ENCODE peak calls at places on chromosomes 3 and 15, in five cellular contexts. X is A549, I is GM23338, F is HCT116, Z is K562. V is an unnamed sample.
A peak's percentile ranks its signal among the peaks of the same experiment; 100 is the strongest.

GRCh38 chr3:30639937-30640336 is 33.5 kb downstream of the TGFBR2 start:
- DNase-seq in I (no peak), Z (no peak), F (no peak), X (no peak), V (no peak)

GRCh38 chr3:176919836-176920760 is 277.2 kb downstream of the TBL1XR1 start:
- DNase-seq in I (no peak), Z (peak; percentile 5), F (no peak), X (peak; percentile 7), V (no peak)

GRCh38 chr3:43892061-43892460 is 201.3 kb downstream of the ABHD5 start:
- DNase-seq in F (no peak), I (no peak), Z (no peak), X (no peak), V (no peak)

GRCh38 chr3:196966526-196967401 is 1.9 kb downstream of the PIGZ start:
- DNase-seq in X (no peak), I (peak; percentile 70), Z (no peak), F (no peak), V (no peak)

GRCh38 chr3:121654493-121655385 is 6.0 kb downstream of the HCLS1 start:
- DNase-seq in X (no peak), F (no peak), I (no peak), Z (no peak), V (no peak)

GRCh38 chr15:69576948-69577351 is 124.3 kb downstream of the RPLP1 start:
- DNase-seq in F (no peak), I (no peak), Z (no peak), X (no peak), V (no peak)

GRCh38 chr3:67863869-67864268 is 209.5 kb upstream of the SUCLG2 start:
- DNase-seq in Z (peak; percentile 4), F (peak; percentile 4), X (peak; percentile 36), I (peak; percentile 86), V (no peak)

GRCh38 chr3:12471228-12471627 is 13.1 kb upstream of the TSEN2 start:
- DNase-seq in X (peak; percentile 82), F (peak; percentile 92), Z (no peak), I (peak; percentile 55), V (peak; percentile 56)

GRCh38 chr15:28023933-28024888 is 74.9 kb downstream of the OCA2 start:
- DNase-seq in I (no peak), Z (no peak), X (no peak), F (no peak), V (no peak)

DNA sequence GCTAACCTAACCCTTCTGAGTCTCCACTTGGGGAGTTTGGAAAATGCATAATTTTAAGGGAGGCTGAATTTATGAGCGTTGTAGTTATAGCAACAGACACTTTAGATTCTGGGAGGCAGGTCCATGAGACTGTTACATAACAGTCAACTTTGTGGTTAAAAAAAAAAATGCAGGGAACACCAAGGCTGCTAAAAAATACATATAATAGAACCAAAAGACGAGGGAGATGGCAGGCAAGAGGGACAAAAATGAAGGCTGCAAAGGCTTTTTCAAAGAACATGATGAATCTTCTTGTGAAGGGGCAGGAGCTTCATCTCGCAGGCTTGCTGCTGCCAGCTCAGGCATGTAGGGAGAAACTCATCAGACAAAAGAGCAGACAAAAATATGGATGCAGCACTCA is 244.0 kb downstream of the SHQ1 start:
- DNase-seq in I (no peak), X (no peak), Z (no peak), F (no peak), V (no peak)
- TF ChIP-seq REST in I (no peak), X (no peak), Z (no peak), F (no peak), V (no peak)

GRCh38 chr3:98148751-98149150 is 1.5 kb downstream of the OR5H14 start:
- DNase-seq in F (no peak), I (no peak), X (no peak), Z (no peak), V (no peak)

GRCh38 chr3:98147179-98147578 is at the start of gene OR5H14:
- DNase-seq in X (no peak), Z (no peak), I (no peak), F (no peak), V (no peak)

DNA sequence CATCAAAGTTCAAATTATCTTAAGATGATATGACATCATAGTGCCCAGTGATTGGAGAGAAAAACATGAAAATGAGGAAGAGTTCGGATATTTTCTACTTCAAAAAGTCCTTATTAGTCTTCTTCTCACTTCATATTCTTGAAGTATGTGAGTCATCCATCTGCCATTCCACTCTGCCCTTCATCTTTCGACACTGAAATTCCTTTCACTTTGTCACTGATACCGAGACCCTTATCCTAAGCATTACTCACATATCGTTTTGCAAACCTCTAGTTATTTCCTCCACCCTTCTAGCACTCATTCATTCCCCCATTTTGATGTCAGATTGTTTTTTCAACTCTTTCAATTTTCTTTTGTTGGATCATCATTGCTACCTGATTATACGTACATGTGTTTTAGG is 4.0 kb downstream of the OR5H14 start:
- DNase-seq in Z (no peak), X (no peak), I (no peak), F (peak; percentile 24), V (no peak)
- H3K4me3 ChIP-seq in Z (no peak overlapping the region), X (no peak overlapping the region), I (no peak overlapping the region), F (no peak overlapping the region), V (no peak overlapping the region)

GRCh38 chr3:50189274-50189673 is 2.1 kb upstream of the GNAT1 start:
- DNase-seq in I (peak; percentile 92), F (peak; percentile 40), Z (peak; percentile 72), X (peak; percentile 73), V (peak; percentile 47)

GRCh38 chr3:50192124-50192523 is 714 bp downstream of the GNAT1 start:
- DNase-seq in Z (no peak), F (no peak), I (no peak), X (no peak), V (no peak)

GRCh38 chr3:50189989-50190388 is 1.4 kb upstream of the GNAT1 start:
- DNase-seq in F (no peak), I (no peak), X (no peak), Z (no peak), V (no peak)

GRCh38 chr3:50192689-50193141 is 1.3 kb downstream of the GNAT1 start:
- DNase-seq in Z (peak; percentile 75), I (peak; percentile 93), F (peak; percentile 43), X (peak; percentile 56), V (peak; percentile 47)

GRCh38 chr3:50190921-50191660 is at the start of gene GNAT1:
- DNase-seq in I (no peak), Z (no peak), X (no peak), F (no peak), V (no peak)
- TF ChIP-seq REST in I (no peak), Z (no peak), X (no peak), F (no peak), V (no peak)

GRCh38 chr15:100835626-100836025 is 44.0 kb upstream of the ALDH1A3 start:
- DNase-seq in F (no peak), I (no peak), X (no peak), Z (no peak), V (no peak)

GRCh38 chr15:100836501-100836900 is 43.1 kb upstream of the ALDH1A3 start:
- DNase-seq in X (no peak), I (no peak), F (no peak), Z (no peak), V (no peak)

GRCh38 chr15:100833432-100834389 is 45.9 kb upstream of the ALDH1A3 start:
- DNase-seq in I (no peak), F (no peak), X (no peak), Z (no peak), V (no peak)

GRCh38 chr15:100832178-100832942 is 47.3 kb upstream of the ALDH1A3 start:
- DNase-seq in X (no peak), Z (no peak), I (no peak), F (no peak), V (no peak)

DNA sequence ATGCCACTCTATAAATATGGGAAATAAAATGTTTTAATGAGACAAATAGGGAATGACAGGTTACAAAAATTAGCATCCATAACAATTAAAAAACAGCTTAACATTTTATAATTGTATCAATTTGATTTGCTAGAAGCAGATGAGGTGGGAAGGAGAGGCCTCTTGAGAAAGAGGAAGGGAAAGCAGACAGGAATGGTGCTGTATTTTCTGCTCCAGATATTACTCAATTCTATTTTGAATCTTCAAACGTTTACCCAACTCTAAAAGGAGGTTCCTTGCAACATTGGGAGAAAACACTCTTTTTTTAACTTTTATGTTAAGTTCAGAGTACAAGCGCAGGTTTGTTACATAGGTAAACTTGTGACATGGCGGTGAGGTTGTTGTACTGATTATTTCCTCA is 44.9 kb upstream of the ALDH1A3 start:
- DNase-seq in X (no peak), I (no peak), Z (no peak), F (no peak), V (no peak)
- H3K4me3 ChIP-seq in X (no peak overlapping the region), I (no peak overlapping the region), Z (no peak overlapping the region), F (no peak overlapping the region), V (no peak overlapping the region)

DNA sequence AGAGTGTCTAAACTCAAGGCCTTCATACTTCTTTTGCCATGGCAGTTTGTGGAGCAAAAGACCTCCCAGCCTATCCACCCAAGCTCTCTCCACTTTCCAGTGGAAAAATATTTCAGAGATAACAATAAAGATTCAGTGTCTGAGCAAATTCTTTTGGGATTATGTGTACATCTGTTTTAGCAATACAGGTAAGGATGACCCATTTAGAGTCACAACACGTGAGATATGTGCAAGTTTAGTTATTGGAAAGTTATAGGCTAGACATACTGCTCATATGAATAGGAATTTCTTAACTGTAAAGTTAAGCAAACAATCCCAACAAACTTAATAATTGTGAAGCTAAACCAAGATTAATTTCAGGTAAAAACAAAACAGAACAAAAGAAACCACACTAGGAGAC is 174.6 kb upstream of the LRIG1 start:
- DNase-seq in I (no peak), Z (no peak), F (no peak), X (no peak), V (no peak)
- TF ChIP-seq REST in I (no peak), Z (no peak), F (no peak), X (no peak), V (no peak)

GRCh38 chr15:56715220-56715619 is 18.1 kb downstream of the ZNF280D start:
- DNase-seq in Z (no peak), F (no peak), I (no peak), X (no peak), V (no peak)
- H3K4me3 ChIP-seq in Z (no peak overlapping the region), F (no peak overlapping the region), I (no peak overlapping the region), X (no peak overlapping the region), V (no peak overlapping the region)

GRCh38 chr3:48301814-48302194 is 31.7 kb downstream of the SPINK8 start:
- DNase-seq in F (peak; percentile 16), Z (peak; percentile 25), X (peak; percentile 45), I (peak; percentile 30), V (no peak)
- TF ChIP-seq REST in F (no peak), Z (no peak), X (no peak), I (no peak), V (no peak)

GRCh38 chr3:87313641-87314040 is 37.3 kb upstream of the POU1F1 start:
- DNase-seq in Z (no peak), X (no peak), F (no peak), I (no peak), V (no peak)

GRCh38 chr3:87320748-87321634 is 44.6 kb upstream of the POU1F1 start:
- DNase-seq in I (no peak), Z (no peak), F (peak; percentile 37), X (no peak), V (no peak)

GRCh38 chr3:87317779-87318178 is 41.4 kb upstream of the POU1F1 start:
- DNase-seq in Z (no peak), F (no peak), I (no peak), X (no peak), V (no peak)

GRCh38 chr3:87324609-87325008 is 48.2 kb upstream of the POU1F1 start:
- DNase-seq in X (no peak), F (no peak), Z (no peak), I (no peak), V (no peak)

DNA sequence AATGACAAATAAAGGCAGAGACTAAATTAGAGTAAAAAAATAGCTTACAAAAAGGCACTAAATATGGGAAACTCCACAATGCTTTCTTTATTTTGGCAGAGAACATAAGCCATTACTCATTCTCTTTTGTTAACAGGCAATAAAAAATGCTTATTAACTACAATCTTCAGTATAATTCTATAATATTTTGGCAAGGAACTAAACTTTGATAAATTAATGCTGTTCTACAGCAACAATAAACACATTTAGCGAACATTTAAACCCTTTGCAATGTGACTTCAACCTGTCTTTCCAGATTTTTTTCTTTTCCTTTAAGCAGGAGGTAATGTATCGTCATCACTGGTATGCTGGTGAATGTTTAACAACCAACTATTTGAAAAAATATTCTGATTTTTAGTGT is 42.2 kb upstream of the POU1F1 start:
- DNase-seq in Z (no peak), I (no peak), F (no peak), X (no peak), V (no peak)
- H3K4me3 ChIP-seq in Z (no peak overlapping the region), I (no peak overlapping the region), F (no peak overlapping the region), X (no peak overlapping the region), V (no peak overlapping the region)

V was measured in Panc1.